ENCODE peak calls at places on chromosomes 11 and 22, in four cellular contexts. H, G, X and O are unnamed samples.

GRCh38 chr11:15815246-15816209 is 540.8 kb downstream of the SOX6 start:
- DNase-seq in H (no peak), G (no peak), X (no peak), O (no peak)

GRCh38 chr22:31162015-31162765 is 2.2 kb downstream of the RNF185 start:
- DNase-seq in H (no peak), G (peak), X (no peak), O (no peak)

GRCh38 chr11:20131744-20132666 is 28.3 kb downstream of the DBX1 start:
- DNase-seq in H (no peak), G (peak), X (no peak), O (peak)

GRCh38 chr22:41919357-41920224 is 4.7 kb upstream of the SHISA8 start:
- DNase-seq in H (peak), G (no peak), X (no peak), O (peak)

GRCh38 chr11:86803641-86804040 is 3.3 kb downstream of the PRSS23 start:
- DNase-seq in H (no peak), G (peak), X (no peak), O (no peak)

GRCh38 chr11:67501854-67502253 is 3.3 kb downstream of the PITPNM1 start:
- DNase-seq in H (no peak), G (no peak), X (no peak), O (no peak)

GRCh38 chr11:31834237-31834636 is 23.1 kb upstream of the PAX6 start:
- DNase-seq in H (no peak), G (no peak), X (no peak), O (no peak)

GRCh38 chr22:20571531-20572007 is 64.2 kb downstream of the MED15 start:
- DNase-seq in H (no peak), G (peak), X (no peak), O (peak)

GRCh38 chr22:27518583-27519437 is 282.7 kb downstream of the MN1 start:
- DNase-seq in H (no peak), G (no peak), X (no peak), O (no peak)

GRCh38 chr22:48138855-48139254 is 1376.4 kb downstream of the TBC1D22A start:
- DNase-seq in H (no peak), G (no peak), X (no peak), O (no peak)

GRCh38 chr11:28674432-28675076 is 566.4 kb downstream of the METTL15 start:
- DNase-seq in H (no peak), G (peak), X (peak), O (no peak)

GRCh38 chr11:71153005-71153395 is 99.4 kb downstream of the SHANK2 start:
- DNase-seq in H (no peak), G (no peak), X (no peak), O (no peak)

GRCh38 chr22:29331213-29331612 is 15.7 kb upstream of the RASL10A start:
- DNase-seq in H (no peak), G (no peak), X (no peak), O (no peak)

GRCh38 chr11:57131080-57131790 is 50.5 kb upstream of the LRRC55 start:
- DNase-seq in H (no peak), G (peak), X (no peak), O (no peak)

GRCh38 chr22:20531404-20532181 is 24.2 kb downstream of the MED15 start:
- DNase-seq in H (no peak), G (peak), X (peak), O (no peak)

GRCh38 chr11:64378335-64378884 is 19.4 kb downstream of the RPS6KA4 start:
- DNase-seq in H (no peak), G (no peak), X (no peak), O (no peak)

GRCh38 chr22:44304354-44304753 is 8.4 kb downstream of the SHISAL1 start:
- DNase-seq in H (no peak), G (no peak), X (no peak), O (no peak)

GRCh38 chr11:70141490-70142014 is 61.5 kb upstream of the FADD start:
- DNase-seq in H (no peak), G (no peak), X (no peak), O (no peak)

GRCh38 chr11:76163289-76163880 is 42.9 kb downstream of the WNT11 start:
- DNase-seq in H (no peak), G (no peak), X (no peak), O (peak)

GRCh38 chr22:27583930-27584329 is 217.6 kb downstream of the MN1 start:
- DNase-seq in H (no peak), G (no peak), X (no peak), O (peak)

GRCh38 chr11:130457909-130458729 is 9.7 kb downstream of the ADAMTS15 start:
- DNase-seq in H (no peak), G (no peak), X (no peak), O (no peak)

GRCh38 chr11:109247071-109247470 is 174.9 kb upstream of the C11orf87 start:
- DNase-seq in H (no peak), G (no peak), X (no peak), O (no peak)

GRCh38 chr11:132111781-132112380 is 741.5 kb downstream of the NTM start:
- DNase-seq in H (no peak), G (peak), X (no peak), O (no peak)

GRCh38 chr22:31346733-31347250 is 646 bp upstream of the PATZ1 start:
- DNase-seq in H (no peak), G (peak), X (no peak), O (peak)

GRCh38 chr22:50314455-50315288 is 7.2 kb upstream of the PLXNB2 start:
- DNase-seq in H (peak), G (no peak), X (no peak), O (peak)

GRCh38 chr11:746289-747175 is 732 bp upstream of the TALDO1 start:
- DNase-seq in H (no peak), G (no peak), X (no peak), O (peak)

GRCh38 chr11:112525270-112525669 is 264.6 kb upstream of the PLET1 start:
- DNase-seq in H (no peak), G (no peak), X (no peak), O (no peak)

GRCh38 chr11:132490976-132491375 is 1041.3 kb downstream of the OPCML start:
- DNase-seq in H (no peak), G (no peak), X (no peak), O (no peak)

GRCh38 chr11:1127664-1128162 is 30.0 kb upstream of the MUC5AC start:
- DNase-seq in H (no peak), G (no peak), X (no peak), O (no peak)

GRCh38 chr22:39674536-39674935 is 104.0 kb downstream of the CACNA1I start:
- DNase-seq in H (no peak), G (no peak), X (no peak), O (no peak)

GRCh38 chr22:33958741-33959140 is 38.5 kb upstream of the LARGE1 start:
- DNase-seq in H (no peak), G (no peak), X (no peak), O (no peak)

GRCh38 chr22:19779011-19779421 is 18.4 kb downstream of the TBX1 start:
- DNase-seq in H (no peak), G (no peak), X (no peak), O (peak)

GRCh38 chr11:134725939-134726639 is 314.0 kb upstream of the B3GAT1 start:
- DNase-seq in H (no peak), G (no peak), X (peak), O (peak)

GRCh38 chr11:58726594-58727414 is 4.9 kb downstream of the GLYAT start:
- DNase-seq in H (no peak), G (no peak), X (no peak), O (no peak)

DNA sequence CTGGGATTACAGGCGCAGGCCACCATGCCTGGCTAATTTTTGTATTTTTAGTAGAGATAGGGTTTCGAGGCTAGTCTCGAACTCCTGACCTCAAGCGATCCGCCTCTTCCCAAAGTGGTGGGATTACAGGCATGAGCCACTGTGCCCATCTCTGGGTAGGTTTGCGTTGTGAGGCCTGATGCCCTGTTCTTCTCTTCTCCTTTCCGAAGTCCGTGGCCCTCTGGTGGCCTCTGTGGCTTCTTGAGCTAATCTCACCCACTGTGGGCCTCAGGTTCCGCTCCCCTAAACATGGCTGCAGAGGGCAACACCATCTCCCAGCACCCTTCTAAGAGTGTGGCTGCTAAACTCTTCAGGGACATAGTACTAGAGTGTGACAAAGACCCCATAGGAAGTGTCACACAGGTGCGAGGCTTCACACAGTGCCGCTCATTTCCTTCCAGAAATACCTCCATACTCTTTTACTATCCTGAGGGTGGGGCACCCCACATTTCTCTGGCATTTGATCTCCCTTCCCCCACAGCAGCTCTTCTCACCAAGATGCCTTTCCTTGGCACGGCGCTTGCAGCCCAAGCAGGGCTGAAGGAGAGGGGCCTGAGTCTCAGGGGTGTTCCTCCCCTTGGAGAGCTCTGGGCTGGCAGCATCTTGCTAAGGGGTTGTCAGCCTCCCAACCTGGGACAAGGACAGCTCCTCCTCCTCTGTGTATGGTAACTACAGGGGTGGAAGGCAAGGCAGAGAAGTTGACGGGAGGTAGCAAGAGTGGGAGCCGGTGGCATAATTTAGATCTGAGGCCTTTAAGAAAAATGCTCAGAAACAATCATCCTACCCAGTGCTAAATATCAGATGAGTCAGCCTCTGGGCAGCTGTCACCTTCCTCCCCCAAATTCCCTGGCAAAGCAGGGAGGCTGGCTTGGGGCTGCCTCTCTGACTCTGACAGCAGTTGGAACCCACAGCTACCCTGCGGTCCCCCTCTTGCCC is 6.1 kb downstream of the THY1 start:
- DNase-seq in H (no peak), G (no peak), X (no peak), O (no peak)
- H3K27ac ChIP-seq in H (no peak), G (no peak), X (no peak), O (no peak)

GRCh38 chr11:60334005-60334620 is 7.1 kb downstream of the MS4A6E start:
- DNase-seq in H (no peak), G (peak), X (peak), O (no peak)
- TF ChIP-seq CTCF in H (peak), G (peak), X (peak), O (peak)

GRCh38 chr22:37196539-37197450 is 8.7 kb upstream of the C1QTNF6 start:
- DNase-seq in H (no peak), G (peak), X (peak), O (peak)
- TF ChIP-seq POLR2AphosphoS5 in H (no peak), G (no peak), X (peak), O (peak)

GRCh38 chr11:12007230-12007593 is 1.2 kb downstream of the DKK3 start:
- DNase-seq in H (no peak), G (no peak), X (no peak), O (no peak)
- H3K27ac ChIP-seq in H (no peak), G (no peak), X (no peak), O (no peak)

GRCh38 chr11:103661991-103662390 is 374.4 kb upstream of the DDI1 start:
- DNase-seq in H (no peak), G (peak), X (no peak), O (no peak)

GRCh38 chr11:103659743-103660142 is 376.7 kb upstream of the DDI1 start:
- DNase-seq in H (no peak), G (no peak), X (no peak), O (no peak)

GRCh38 chr11:103656382-103656781 is 380.1 kb upstream of the DDI1 start:
- DNase-seq in H (no peak), G (no peak), X (no peak), O (no peak)

GRCh38 chr11:103661185-103661584 is 375.3 kb upstream of the DDI1 start:
- DNase-seq in H (no peak), G (no peak), X (no peak), O (no peak)

DNA sequence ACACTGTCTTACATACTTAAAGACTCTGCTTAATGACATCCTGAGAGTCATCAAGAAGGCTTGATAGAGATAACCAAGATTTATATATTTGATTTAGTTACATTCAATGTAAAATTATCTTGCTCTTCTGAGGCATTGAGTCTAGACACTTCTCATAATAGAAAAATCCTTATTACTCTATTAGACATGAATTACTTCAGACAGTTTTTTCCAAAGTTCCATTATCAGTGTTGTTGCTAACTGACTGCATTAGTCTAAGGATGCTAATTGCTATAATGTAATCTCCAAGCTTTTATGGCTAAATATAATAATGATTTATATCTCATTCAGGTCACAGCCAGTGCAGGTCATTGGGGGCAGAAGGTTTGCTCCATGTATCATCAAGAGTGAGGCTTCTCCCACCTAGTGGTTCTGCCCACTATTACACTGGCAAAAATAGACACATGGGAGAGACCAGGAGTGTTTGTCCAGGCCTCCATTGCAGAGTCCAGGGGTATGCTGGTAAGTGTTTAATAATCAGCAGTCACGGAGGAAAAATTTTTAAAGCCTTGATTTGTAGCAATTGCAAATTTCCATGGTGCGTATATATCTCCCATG is 377.2 kb upstream of the DDI1 start:
- DNase-seq in H (no peak), G (peak), X (peak), O (no peak)
- TF ChIP-seq CTCF in H (no peak), G (peak), X (peak), O (no peak)